ENCODE peak calls at places on chromosome 1, in nine cellular contexts. N is GM12865, P is dorsolateral prefrontal cortex, Z is mammary epithelial cell, I is WTC11, J is WERI-Rb-1, B is Peyer's patch, X is cardiac fibroblast, G is tibial artery. Q is an unnamed sample.
A peak's percentile ranks its signal among the peaks of the same experiment; 100 is the strongest.

GRCh38 chr1:179812501-179813292 is 64.9 kb downstream of the TOR1AIP2 start:
- DNase-seq in P (no peak), Z (no peak), G (no peak), B (no peak), X (peak; percentile 38), I (no peak), N (no peak), J (no peak), Q (no peak)

GRCh38 chr1:39508857-39509305 is 17.4 kb downstream of the BMP8A start:
- DNase-seq in Z (peak; percentile 45), J (no peak), G (no peak), B (no peak), I (no peak), P (no peak), X (peak; percentile 66), N (no peak), Q (no peak)

GRCh38 chr1:41542196-41542955 is 57.9 kb upstream of the EDN2 start:
- DNase-seq in J (no peak), P (no peak), I (no peak), Z (no peak), X (no peak), N (no peak), G (no peak), B (no peak), Q (no peak)

GRCh38 chr1:52585474-52585873 is 16.7 kb upstream of the GPX7 start:
- DNase-seq in Z (no peak), G (no peak), I (no peak), P (no peak), X (no peak), N (no peak), J (no peak), B (no peak), Q (no peak)

GRCh38 chr1:167957710-167958109 is 20.8 kb upstream of the MPC2 start:
- DNase-seq in Z (peak; percentile 23), B (no peak), P (no peak), I (no peak), G (no peak), J (no peak), N (no peak), X (no peak), Q (no peak)

GRCh38 chr1:181396171-181396670 is 87.1 kb upstream of the CACNA1E start:
- DNase-seq in G (no peak), P (no peak), N (no peak), J (no peak), B (no peak), I (no peak), Z (no peak), X (no peak), Q (no peak)

GRCh38 chr1:214678386-214678785 is 75.4 kb downstream of the CENPF start:
- DNase-seq in G (no peak), P (no peak), X (no peak), I (no peak), Z (no peak), J (no peak), N (no peak), B (no peak), Q (no peak)

GRCh38 chr1:173206816-173207595 is at the start of gene TNFSF4:
- DNase-seq in Z (no peak), I (no peak), P (no peak), G (no peak), B (no peak), X (peak; percentile 66), N (peak; percentile 50), J (no peak), Q (no peak)

GRCh38 chr1:226738995-226739695 is at the start of gene ITPKB:
- DNase-seq in I (no peak), J (no peak), N (peak; percentile 74), Z (peak; percentile 60), G (peak; percentile 56), B (peak; percentile 72), X (peak; percentile 92), P (no peak), Q (no peak)

GRCh38 chr1:204726478-204726877 is 40.9 kb upstream of the LRRN2 start:
- DNase-seq in P (no peak), N (peak; percentile 37), G (no peak), J (no peak), Z (peak; percentile 56), B (no peak), I (no peak), X (peak; percentile 52), Q (no peak)

GRCh38 chr1:92291372-92291999 is 7.3 kb downstream of the GLMN start:
- DNase-seq in J (peak; percentile 15), B (no peak), P (no peak), Z (peak; percentile 49), N (peak; percentile 32), G (no peak), X (peak; percentile 77), I (no peak), Q (no peak)

GRCh38 chr1:4460052-4460451 is 194.4 kb upstream of the AJAP1 start:
- DNase-seq in X (no peak), B (no peak), Z (no peak), P (no peak), J (no peak), I (no peak), N (no peak), G (no peak), Q (no peak)

GRCh38 chr1:14826172-14826636 is 227.7 kb downstream of the KAZN start:
- DNase-seq in P (peak; percentile 72), J (no peak), N (no peak), X (peak; percentile 93), G (peak; percentile 53), Z (no peak), B (no peak), I (no peak), Q (no peak)

GRCh38 chr1:211613108-211613947 is 34.4 kb upstream of the SLC30A1 start:
- DNase-seq in N (peak; percentile 25), P (peak; percentile 64), G (peak; percentile 97), I (no peak), J (no peak), Z (peak; percentile 90), X (peak; percentile 98), B (peak; percentile 71), Q (no peak)

GRCh38 chr1:245363821-245364220 is 209.0 kb downstream of the KIF26B start:
- DNase-seq in B (no peak), P (peak; percentile 31), J (no peak), X (no peak), G (no peak), I (no peak), Z (no peak), N (no peak), Q (peak; percentile 18)

GRCh38 chr1:245366886-245367285 is 212.1 kb downstream of the KIF26B start:
- DNase-seq in X (no peak), G (no peak), Z (no peak), B (no peak), N (no peak), I (no peak), P (no peak), J (no peak), Q (no peak)

GRCh38 chr1:245365071-245365470 is 210.3 kb downstream of the KIF26B start:
- DNase-seq in N (no peak), Z (no peak), X (no peak), I (no peak), J (no peak), B (no peak), P (no peak), G (no peak), Q (no peak)

GRCh38 chr1:245361951-245362350 is 207.2 kb downstream of the KIF26B start:
- DNase-seq in P (no peak), J (no peak), Z (no peak), G (no peak), B (no peak), X (no peak), I (no peak), N (no peak), Q (no peak)

GRCh38 chr1:245365621-245366020 is 210.8 kb downstream of the KIF26B start:
- DNase-seq in J (no peak), X (no peak), Z (no peak), N (no peak), I (no peak), P (no peak), B (no peak), G (no peak), Q (no peak)
- TF ChIP-seq CTCF in J (no peak), X (no peak), Z (no peak), N (no peak), I (no peak), P (no peak), B (no peak), G (no peak), Q (no peak)

GRCh38 chr1:12276225-12276624 is 46.4 kb downstream of the VPS13D start:
- DNase-seq in J (peak; percentile 44), I (peak; percentile 62), B (no peak), Z (peak; percentile 19), G (no peak), X (peak; percentile 69), P (no peak), N (peak; percentile 62), Q (no peak)
- TF ChIP-seq CTCF in J (peak; percentile 70), I (peak; percentile 60), B (no peak), Z (peak; percentile 80), G (peak; percentile 57), X (peak; percentile 57), P (no peak), N (peak; percentile 53), Q (no peak)

GRCh38 chr1:31715873-31716220 is 12.0 kb upstream of the COL16A1 start:
- DNase-seq in G (no peak), I (no peak), Z (no peak), J (no peak), B (no peak), N (no peak), P (no peak), X (no peak), Q (no peak)

GRCh38 chr1:31715097-31715872 is 11.5 kb upstream of the COL16A1 start:
- DNase-seq in B (peak; percentile 95), G (peak; percentile 96), P (peak; percentile 77), I (peak; percentile 99), J (peak; percentile 30), N (peak; percentile 26), X (peak; percentile 93), Z (no peak), Q (no peak)

GRCh38 chr1:31712625-31713024 is 8.8 kb upstream of the COL16A1 start:
- DNase-seq in P (no peak), Z (no peak), B (no peak), G (peak; percentile 61), I (no peak), X (peak; percentile 92), J (no peak), N (no peak), Q (no peak)

GRCh38 chr1:31712041-31712440 is 8.2 kb upstream of the COL16A1 start:
- DNase-seq in X (peak; percentile 36), Z (no peak), I (no peak), N (no peak), J (no peak), G (no peak), P (no peak), B (no peak), Q (no peak)

GRCh38 chr1:31714442-31715096 is 10.8 kb upstream of the COL16A1 start:
- DNase-seq in B (peak; percentile 72), I (peak; percentile 78), X (peak; percentile 74), G (peak; percentile 85), P (no peak), Z (no peak), N (peak; percentile 38), J (peak; percentile 76), Q (no peak)
- TF ChIP-seq CTCF in B (no peak), I (no peak), X (peak; percentile 52), G (peak; percentile 21), P (no peak), Z (no peak), N (peak; percentile 44), J (peak; percentile 83), Q (no peak)

GRCh38 chr1:94515548-94515947 is 26.0 kb downstream of the F3 start:
- DNase-seq in I (no peak), N (no peak), P (no peak), G (no peak), X (no peak), Z (no peak), J (no peak), B (no peak), Q (no peak)

GRCh38 chr1:94514095-94514727 is 27.3 kb downstream of the F3 start:
- DNase-seq in Z (no peak), J (peak; percentile 35), G (no peak), N (peak; percentile 28), I (peak; percentile 42), P (no peak), B (no peak), X (peak; percentile 45), Q (no peak)
- TF ChIP-seq CTCF in Z (peak; percentile 75), J (peak; percentile 68), G (peak; percentile 37), N (peak; percentile 49), I (peak; percentile 26), P (peak; percentile 61), B (no peak), X (peak; percentile 76), Q (peak; percentile 31)